ENCODE peak calls at places on chromosomes 6 and 20, in seven cellular contexts. U is AG04450, P is AG10803, R is vagina, K is fibroblast of lung, Z is testis, E is A549. G is an unnamed sample.

GRCh38 chr6:44837741-44838140 is 450.2 kb downstream of the CDC5L start:
- DNase-seq in E (no peak), U (no peak), R (no peak), Z (no peak), P (peak), K (no peak), G (no peak)

GRCh38 chr6:111731404-111732195 is 125.9 kb upstream of the TRAF3IP2 start:
- DNase-seq in P (no peak), E (no peak), Z (no peak), U (no peak), K (no peak), R (peak), G (no peak)

GRCh38 chr6:52285174-52286068 is 879 bp upstream of the MCM3 start:
- DNase-seq in P (peak), Z (no peak), K (peak), R (no peak), E (no peak), U (no peak), G (peak)

GRCh38 chr20:20664795-20665194 is 47.6 kb downstream of the RALGAPA2 start:
- DNase-seq in P (no peak), U (no peak), E (peak), R (no peak), K (peak), Z (peak), G (peak)

GRCh38 chr6:109456710-109457595 is 1.4 kb upstream of the MICAL1 start:
- DNase-seq in K (peak), E (no peak), Z (peak), P (peak), U (no peak), R (no peak), G (no peak)

GRCh38 chr6:40379811-40380210 is 207.4 kb downstream of the LRFN2 start:
- DNase-seq in P (no peak), Z (no peak), E (no peak), R (no peak), K (no peak), U (no peak), G (no peak)

GRCh38 chr20:45036044-45036755 is 64.7 kb downstream of the KCNS1 start:
- DNase-seq in R (no peak), U (peak), K (peak), Z (no peak), E (peak), P (peak), G (no peak)

GRCh38 chr20:347640-348484 is 951 bp downstream of the NRSN2 start:
- DNase-seq in P (peak), Z (peak), U (peak), E (peak), R (no peak), K (peak), G (peak)

GRCh38 chr6:109241199-109241598 is 141.1 kb downstream of the CD164 start:
- DNase-seq in R (no peak), K (peak), E (no peak), U (no peak), Z (no peak), P (peak), G (no peak)

GRCh38 chr20:44597930-44598329 is 15.6 kb downstream of the PKIG start:
- DNase-seq in R (no peak), P (no peak), E (no peak), U (no peak), K (no peak), Z (no peak), G (no peak)

GRCh38 chr6:119575721-119576120 is 226.2 kb upstream of the MAN1A1 start:
- DNase-seq in Z (no peak), R (no peak), K (peak), P (peak), U (no peak), E (no peak), G (no peak)

GRCh38 chr6:15892369-15892768 is 229.5 kb upstream of the DTNBP1 start:
- DNase-seq in Z (no peak), U (no peak), P (peak), E (no peak), K (peak), R (no peak), G (no peak)

GRCh38 chr20:19823216-19823615 is 65.2 kb downstream of the RIN2 start:
- DNase-seq in Z (no peak), P (no peak), E (no peak), U (no peak), K (peak), R (no peak), G (no peak)

GRCh38 chr20:32925481-32926196 is 66.9 kb downstream of the EFCAB8 start:
- DNase-seq in E (no peak), U (no peak), R (no peak), P (no peak), Z (no peak), K (no peak), G (no peak)

GRCh38 chr6:2054516-2055067 is 190.8 kb downstream of the GMDS start:
- DNase-seq in P (no peak), Z (no peak), R (no peak), K (no peak), E (no peak), U (no peak), G (no peak)

GRCh38 chr6:36544228-36544627 is 3.1 kb downstream of the STK38 start:
- DNase-seq in K (peak), R (no peak), U (no peak), E (no peak), Z (peak), P (peak), G (peak)

GRCh38 chr6:35140991-35141720 is at the start of gene TCP11:
- DNase-seq in Z (peak), E (no peak), U (no peak), K (no peak), R (no peak), P (peak), G (peak)

GRCh38 chr6:30219244-30219643 is 6.0 kb upstream of the TRIM26 start:
- DNase-seq in R (no peak), U (no peak), K (peak), P (peak), Z (peak), E (peak), G (peak)

GRCh38 chr6:35907750-35908149 is 13.1 kb downstream of the SRPK1 start:
- DNase-seq in P (no peak), E (no peak), R (no peak), Z (no peak), K (no peak), U (no peak), G (no peak)

GRCh38 chr6:109770779-109771178 is 79.7 kb downstream of the FIG4 start:
- DNase-seq in E (no peak), Z (no peak), P (no peak), U (no peak), K (no peak), R (no peak), G (no peak)

GRCh38 chr20:14792915-14793314 is 455.5 kb upstream of the FLRT3 start:
- DNase-seq in R (no peak), U (no peak), P (no peak), K (no peak), E (no peak), Z (no peak), G (no peak)

GRCh38 chr6:87837876-87838275 is 135.8 kb upstream of the AKIRIN2 start:
- DNase-seq in Z (no peak), K (no peak), R (no peak), E (no peak), U (no peak), P (no peak), G (no peak)

GRCh38 chr6:152637422-152638047 is 373 bp upstream of the SYNE1 start:
- DNase-seq in Z (no peak), K (peak), U (no peak), P (peak), E (peak), R (no peak), G (no peak)

GRCh38 chr6:152635949-152636674 is 1.1 kb downstream of the SYNE1 start:
- DNase-seq in K (peak), Z (peak), R (no peak), E (no peak), P (peak), U (no peak), G (no peak)

GRCh38 chr6:152634773-152635172 is 2.4 kb downstream of the SYNE1 start:
- DNase-seq in R (no peak), U (no peak), Z (peak), E (no peak), P (peak), K (no peak), G (peak)

GRCh38 chr6:152632383-152632782 is 4.8 kb downstream of the SYNE1 start:
- DNase-seq in Z (no peak), R (no peak), U (no peak), E (no peak), P (no peak), K (no peak), G (no peak)

DNA sequence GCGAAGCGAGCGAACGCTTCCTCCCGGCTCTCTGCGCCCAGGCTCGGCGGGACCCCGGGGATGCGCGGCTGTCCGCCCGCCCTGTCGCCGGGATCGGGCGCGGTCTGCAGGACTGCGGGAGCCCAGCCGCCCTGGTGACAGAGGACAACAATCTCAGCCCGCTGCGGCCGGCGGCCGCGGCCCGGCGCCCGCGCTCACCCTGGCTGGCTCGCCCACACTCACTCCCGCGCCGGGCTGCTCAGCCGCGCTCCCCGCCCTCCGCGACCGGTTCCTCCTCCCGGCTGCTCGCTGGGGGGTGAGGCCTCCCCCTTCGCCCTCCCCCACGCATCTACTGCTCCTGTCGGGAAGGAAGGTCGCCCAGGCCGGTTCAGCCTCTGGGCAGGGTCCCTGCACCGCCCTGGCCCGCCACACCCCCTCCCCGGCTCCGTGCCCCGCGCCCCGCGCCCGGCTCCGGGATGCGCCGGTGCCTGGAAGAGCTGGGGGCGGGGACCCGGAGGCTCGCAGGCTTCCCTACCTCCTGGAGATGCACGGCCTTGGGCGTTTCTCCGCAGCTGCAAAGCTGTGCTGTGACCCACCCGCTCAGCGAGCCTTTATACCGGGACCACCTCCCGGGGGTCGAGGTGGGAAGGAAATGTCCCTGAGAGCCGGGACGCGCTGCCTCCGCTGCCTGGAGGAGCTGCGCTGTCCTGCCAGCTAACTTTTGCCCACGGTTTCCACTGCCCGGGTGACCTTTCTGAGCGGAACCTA is at the start of gene SYNE1:
- DNase-seq in R (no peak), Z (peak), P (no peak), E (peak), U (no peak), K (peak), G (no peak)
- H3K4me3 ChIP-seq in R (peak), Z (peak), P (peak), E (peak), U (peak), K (peak), G (peak)

DNA sequence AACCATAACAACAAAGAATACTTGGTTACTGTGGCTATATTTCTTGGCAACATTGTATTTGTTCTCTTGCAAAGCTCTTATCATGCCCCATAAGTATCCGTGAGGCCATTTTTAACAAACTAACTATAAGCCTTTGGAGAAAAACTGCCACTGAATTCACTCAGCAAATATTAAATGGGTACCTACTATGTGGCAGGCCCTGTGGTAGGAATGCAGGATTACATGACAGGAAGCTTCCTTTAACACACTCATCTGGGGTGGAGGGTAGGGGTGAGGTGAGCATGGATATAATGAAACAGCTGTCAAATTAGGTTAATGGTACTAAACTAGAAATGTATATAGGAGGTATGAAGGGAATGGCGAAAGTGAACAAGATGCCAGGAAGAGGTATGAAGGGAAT is 504.8 kb downstream of the MEI4 start:
- DNase-seq in P (no peak), K (no peak), Z (no peak), R (no peak), E (no peak), U (no peak), G (no peak)
- H3K4me3 ChIP-seq in P (no peak), K (no peak), Z (no peak), R (no peak), E (no peak), U (no peak), G (no peak)

DNA sequence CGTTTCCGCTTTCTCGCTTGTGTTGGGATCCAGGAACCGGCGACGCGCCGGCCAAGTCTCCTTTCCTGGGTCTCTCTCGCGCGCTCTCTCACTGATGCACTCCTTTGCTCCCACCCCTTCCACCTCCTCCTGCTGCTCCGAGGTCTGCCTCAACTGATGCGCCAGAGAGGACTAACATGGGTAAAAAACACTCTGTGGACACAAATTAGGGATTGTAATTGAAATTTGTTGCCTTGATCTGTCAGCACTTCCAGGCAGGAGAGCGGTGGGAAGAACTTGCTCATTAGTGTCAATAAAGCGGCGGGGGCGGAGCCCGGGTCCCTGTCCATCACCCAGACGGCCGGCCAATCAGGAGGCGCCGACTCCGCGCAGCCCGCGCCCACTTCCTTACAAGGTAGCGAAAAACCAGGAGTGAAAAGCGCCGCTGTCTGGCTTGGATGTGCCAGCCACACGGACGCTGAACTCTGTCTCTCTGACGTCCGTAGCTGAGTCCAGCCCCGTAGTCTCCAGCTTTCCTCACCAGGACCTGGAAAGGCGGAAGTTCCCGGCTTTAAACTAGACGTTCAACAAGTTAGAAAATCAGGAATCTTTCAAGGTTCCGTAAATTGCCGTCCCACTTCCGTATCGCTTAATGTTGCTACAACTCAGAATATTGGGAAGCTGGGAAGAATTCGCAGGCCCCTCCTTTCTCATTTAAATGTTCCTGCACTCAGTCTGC is at the start of gene TBX18:
- DNase-seq in P (peak), U (peak), K (peak), R (peak), E (peak), Z (peak), G (no peak)
- H3K4me3 ChIP-seq in P (peak), U (peak), K (peak), R (peak), E (peak), Z (peak), G (no peak)

GRCh38 chr20:52493177-52493711 is 301.7 kb upstream of the ZFP64 start:
- DNase-seq in E (no peak), P (peak), Z (no peak), R (no peak), U (no peak), K (no peak), G (no peak)
- H3K4me3 ChIP-seq in E (no peak), P (peak), Z (no peak), R (no peak), U (peak), K (no peak), G (no peak)

DNA sequence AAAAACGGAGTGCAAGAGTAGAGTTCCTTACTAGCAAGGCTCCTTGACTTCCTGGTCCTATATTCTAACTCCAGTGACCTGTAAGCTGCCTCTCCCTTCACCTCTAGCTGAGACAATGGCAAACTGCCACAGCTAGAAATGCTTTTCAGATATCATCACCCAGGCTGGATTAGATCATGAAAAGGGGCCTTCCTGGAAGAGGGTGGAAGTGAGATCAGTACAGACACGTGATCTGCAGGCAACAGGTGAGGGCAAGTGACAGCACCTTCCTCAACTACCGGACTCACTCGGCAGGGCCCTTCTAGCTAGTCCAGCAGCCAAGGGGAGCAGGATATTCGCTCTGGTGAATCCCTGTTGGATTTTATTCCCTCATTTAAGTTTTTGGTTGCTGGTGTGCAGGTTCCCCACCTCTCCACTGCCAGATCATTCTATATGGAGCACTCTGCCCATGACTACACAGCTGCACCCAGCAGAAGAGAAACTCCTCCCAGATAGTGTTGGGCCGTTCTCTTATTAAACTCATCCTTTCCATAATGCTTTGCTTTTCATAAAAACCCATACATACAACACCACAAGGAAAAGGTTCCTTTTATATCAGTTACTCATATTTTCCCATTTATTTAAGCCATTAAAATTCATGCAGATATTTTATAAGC is 26.4 kb upstream of the FAM83C start:
- DNase-seq in E (peak), Z (no peak), P (peak), K (peak), U (no peak), R (no peak), G (no peak)
- H3K4me3 ChIP-seq in E (no peak), Z (no peak), P (no peak), K (no peak), U (no peak), R (no peak), G (no peak)

GRCh38 chr20:48375804-48376203 is 452.0 kb downstream of the PREX1 start:
- DNase-seq in P (no peak), E (no peak), R (no peak), U (no peak), Z (no peak), K (no peak), G (no peak)
- H3K4me3 ChIP-seq in P (no peak), E (no peak), R (no peak), U (no peak), Z (no peak), K (no peak), G (no peak)

GRCh38 chr6:159042824-159043181 is 2.0 kb downstream of the TAGAP start:
- DNase-seq in R (no peak), Z (no peak), P (no peak), K (no peak), E (no peak), U (no peak), G (no peak)

GRCh38 chr6:159041181-159041580 is 3.6 kb downstream of the TAGAP start:
- DNase-seq in U (no peak), E (no peak), Z (no peak), R (peak), P (no peak), K (no peak), G (no peak)

GRCh38 chr6:159043236-159043635 is 1.6 kb downstream of the TAGAP start:
- DNase-seq in U (no peak), P (no peak), K (no peak), R (peak), Z (no peak), E (no peak), G (peak)

GRCh38 chr6:159043986-159044385 is 805 bp downstream of the TAGAP start:
- DNase-seq in U (no peak), E (no peak), P (no peak), R (peak), K (no peak), Z (no peak), G (peak)

GRCh38 chr6:159042003-159042823 is 2.6 kb downstream of the TAGAP start:
- DNase-seq in E (peak), Z (peak), K (peak), R (peak), U (peak), P (peak), G (peak)
- H3K4me3 ChIP-seq in E (no peak), Z (no peak), K (no peak), R (no peak), U (no peak), P (no peak), G (peak)

GRCh38 chr6:42451146-42451594 is 556 bp downstream of the TRERF1 start:
- DNase-seq in K (peak), Z (no peak), U (no peak), R (peak), E (no peak), P (no peak), G (peak)

GRCh38 chr6:42450314-42451145 is 1.2 kb downstream of the TRERF1 start:
- DNase-seq in R (no peak), U (no peak), P (no peak), E (no peak), K (peak), Z (peak), G (peak)

GRCh38 chr6:42448391-42448790 is 3.3 kb downstream of the TRERF1 start:
- DNase-seq in U (no peak), E (no peak), R (no peak), Z (no peak), P (no peak), K (no peak), G (no peak)

GRCh38 chr6:42449917-42450313 is 1.8 kb downstream of the TRERF1 start:
- DNase-seq in R (no peak), K (peak), Z (no peak), E (no peak), P (no peak), U (no peak), G (no peak)

GRCh38 chr6:42448906-42449659 is 2.6 kb downstream of the TRERF1 start:
- DNase-seq in Z (no peak), K (peak), E (no peak), P (no peak), U (no peak), R (no peak), G (no peak)
- H3K4me3 ChIP-seq in Z (peak), K (peak), E (no peak), P (peak), U (peak), R (peak), G (no peak)